ENCODE peak calls at places on chromosomes 16 and 17, in seven cellular contexts. X, T, J, N, B, Y and G are unnamed samples.

GRCh38 chr16:551210-551609 is 9.0 kb upstream of the PRR35 start:
- DNase-seq in X (no peak), T (no peak), J (no peak), N (no peak), B (no peak), Y (no peak), G (no peak)

GRCh38 chr17:37177234-37177633 is 198.6 kb upstream of the C17orf78 start:
- DNase-seq in X (no peak), T (no peak), J (no peak), N (peak), B (no peak), Y (no peak), G (no peak)

GRCh38 chr17:66272699-66273390 is 29.6 kb upstream of the PRKCA start:
- DNase-seq in X (no peak), T (no peak), J (no peak), N (no peak), B (no peak), Y (no peak), G (no peak)

GRCh38 chr17:30336369-30337171 is 2.7 kb upstream of the TMIGD1 start:
- DNase-seq in X (peak), T (no peak), J (no peak), N (peak), B (no peak), Y (no peak), G (no peak)

GRCh38 chr16:67942200-67942509 is 1.8 kb downstream of the LCAT start:
- DNase-seq in X (peak), T (no peak), J (peak), N (no peak), B (no peak), Y (no peak), G (peak)

GRCh38 chr16:166375-167116 is 768 bp downstream of the HBM start:
- DNase-seq in X (peak), T (no peak), J (no peak), N (no peak), B (no peak), Y (no peak), G (no peak)

GRCh38 chr16:62711797-62712196 is 675.6 kb upstream of the CDH8 start:
- DNase-seq in X (peak), T (no peak), J (no peak), N (no peak), B (no peak), Y (no peak), G (no peak)

GRCh38 chr16:65121870-65122723 is at the start of gene CDH11:
- DNase-seq in X (peak), T (no peak), J (no peak), N (no peak), B (peak), Y (peak), G (peak)

GRCh38 chr16:68564367-68564985 is 25.4 kb downstream of the ZFP90 start:
- DNase-seq in X (peak), T (no peak), J (no peak), N (no peak), B (no peak), Y (no peak), G (no peak)

GRCh38 chr17:79691931-79692330 is 38.8 kb upstream of the ENPP7 start:
- DNase-seq in X (no peak), T (no peak), J (no peak), N (no peak), B (no peak), Y (no peak), G (no peak)

GRCh38 chr17:79977711-79978544 is 57.7 kb downstream of the TBC1D16 start:
- DNase-seq in X (no peak), T (no peak), J (no peak), N (no peak), B (peak), Y (no peak), G (peak)